ENCODE peak calls at places on chromosomes 6 and 20, in ten cellular contexts. One of them, this sample, is unnamed.

GRCh38 chr20:35490736-35491181 is 35.4 kb downstream of the CEP250 start:
- DNase-seq in amniotic stem cell: no peak
- DNase-seq in NCI-H1048: no peak
- DNase-seq in left cardiac atrium: no peak
- DNase-seq in Peyer's patch: peak
- DNase-seq in suprapubic skin: no peak
- DNase-seq in GF-D8: peak
- DNase-seq in fibroblast of the conjunctiva: no peak
- DNase-seq in nucleus accumbens: no peak
- DNase-seq in GM10248: peak
- DNase-seq in this sample: no peak

GRCh38 chr6:152167639-152168603 is 360.4 kb downstream of the ESR1 start:
- DNase-seq in GF-D8: no peak
- DNase-seq in left cardiac atrium: no peak
- DNase-seq in suprapubic skin: no peak
- DNase-seq in nucleus accumbens: no peak
- DNase-seq in Peyer's patch: no peak
- DNase-seq in NCI-H1048: no peak
- DNase-seq in GM10248: no peak
- DNase-seq in amniotic stem cell: no peak
- DNase-seq in fibroblast of the conjunctiva: no peak
- DNase-seq in this sample: no peak

GRCh38 chr6:34465551-34466241 is at the start of gene PACSIN1:
- DNase-seq in GF-D8: no peak
- DNase-seq in fibroblast of the conjunctiva: no peak
- DNase-seq in NCI-H1048: no peak
- DNase-seq in GM10248: no peak
- DNase-seq in suprapubic skin: no peak
- DNase-seq in amniotic stem cell: no peak
- DNase-seq in nucleus accumbens: peak
- DNase-seq in Peyer's patch: peak
- DNase-seq in left cardiac atrium: no peak
- DNase-seq in this sample: no peak

GRCh38 chr6:43705996-43706395 is 18.4 kb upstream of the MRPS18A start:
- DNase-seq in NCI-H1048: no peak
- DNase-seq in nucleus accumbens: no peak
- DNase-seq in amniotic stem cell: no peak
- DNase-seq in GM10248: no peak
- DNase-seq in Peyer's patch: peak
- DNase-seq in suprapubic skin: no peak
- DNase-seq in fibroblast of the conjunctiva: no peak
- DNase-seq in left cardiac atrium: no peak
- DNase-seq in GF-D8: peak
- DNase-seq in this sample: no peak

GRCh38 chr6:9126845-9127560 is 691.7 kb upstream of the SLC35B3 start:
- DNase-seq in NCI-H1048: no peak
- DNase-seq in GF-D8: no peak
- DNase-seq in nucleus accumbens: no peak
- DNase-seq in Peyer's patch: no peak
- DNase-seq in fibroblast of the conjunctiva: peak
- DNase-seq in amniotic stem cell: peak
- DNase-seq in left cardiac atrium: no peak
- DNase-seq in suprapubic skin: no peak
- DNase-seq in GM10248: no peak
- DNase-seq in this sample: no peak

GRCh38 chr20:23084845-23085355 is 1.2 kb downstream of the CD93 start:
- DNase-seq in fibroblast of the conjunctiva: no peak
- DNase-seq in nucleus accumbens: no peak
- DNase-seq in GF-D8: no peak
- DNase-seq in Peyer's patch: no peak
- DNase-seq in amniotic stem cell: no peak
- DNase-seq in suprapubic skin: no peak
- DNase-seq in GM10248: no peak
- DNase-seq in NCI-H1048: no peak
- DNase-seq in left cardiac atrium: peak
- DNase-seq in this sample: no peak

GRCh38 chr6:82861121-82861520 is 204.5 kb downstream of the UBE3D start:
- DNase-seq in left cardiac atrium: no peak
- DNase-seq in fibroblast of the conjunctiva: no peak
- DNase-seq in Peyer's patch: no peak
- DNase-seq in nucleus accumbens: no peak
- DNase-seq in amniotic stem cell: no peak
- DNase-seq in suprapubic skin: no peak
- DNase-seq in GM10248: no peak
- DNase-seq in NCI-H1048: no peak
- DNase-seq in GF-D8: no peak
- DNase-seq in this sample: no peak

GRCh38 chr20:11234181-11234969 is 560.6 kb upstream of the JAG1 start:
- DNase-seq in fibroblast of the conjunctiva: no peak
- DNase-seq in left cardiac atrium: no peak
- DNase-seq in amniotic stem cell: no peak
- DNase-seq in GM10248: peak
- DNase-seq in nucleus accumbens: no peak
- DNase-seq in suprapubic skin: no peak
- DNase-seq in Peyer's patch: no peak
- DNase-seq in NCI-H1048: no peak
- DNase-seq in GF-D8: no peak
- DNase-seq in this sample: no peak

GRCh38 chr20:10909803-10910202 is 236.0 kb upstream of the JAG1 start:
- DNase-seq in fibroblast of the conjunctiva: no peak
- DNase-seq in suprapubic skin: no peak
- DNase-seq in Peyer's patch: no peak
- DNase-seq in nucleus accumbens: no peak
- DNase-seq in left cardiac atrium: no peak
- DNase-seq in NCI-H1048: no peak
- DNase-seq in GM10248: no peak
- DNase-seq in amniotic stem cell: no peak
- DNase-seq in GF-D8: no peak
- DNase-seq in this sample: no peak

GRCh38 chr6:145633981-145634627 is 101.2 kb downstream of the EPM2A start:
- DNase-seq in Peyer's patch: peak
- DNase-seq in left cardiac atrium: peak
- DNase-seq in GF-D8: peak
- DNase-seq in NCI-H1048: peak
- DNase-seq in suprapubic skin: peak
- DNase-seq in fibroblast of the conjunctiva: peak
- DNase-seq in amniotic stem cell: peak
- DNase-seq in nucleus accumbens: peak
- DNase-seq in GM10248: peak
- DNase-seq in this sample: peak

GRCh38 chr6:46849361-46849690 is 56.1 kb downstream of the MEP1A start:
- DNase-seq in nucleus accumbens: no peak
- DNase-seq in GM10248: no peak
- DNase-seq in amniotic stem cell: no peak
- DNase-seq in NCI-H1048: no peak
- DNase-seq in Peyer's patch: no peak
- DNase-seq in fibroblast of the conjunctiva: no peak
- DNase-seq in GF-D8: no peak
- DNase-seq in left cardiac atrium: no peak
- DNase-seq in suprapubic skin: no peak
- DNase-seq in this sample: no peak

GRCh38 chr6:15026832-15027231 is 219.0 kb upstream of the JARID2 start:
- DNase-seq in GM10248: no peak
- DNase-seq in Peyer's patch: no peak
- DNase-seq in fibroblast of the conjunctiva: peak
- DNase-seq in GF-D8: no peak
- DNase-seq in left cardiac atrium: peak
- DNase-seq in suprapubic skin: no peak
- DNase-seq in nucleus accumbens: no peak
- DNase-seq in NCI-H1048: no peak
- DNase-seq in amniotic stem cell: peak
- DNase-seq in this sample: no peak

GRCh38 chr6:24690561-24690960 is 23.7 kb downstream of the ACOT13 start:
- DNase-seq in GF-D8: no peak
- DNase-seq in Peyer's patch: no peak
- DNase-seq in nucleus accumbens: no peak
- DNase-seq in NCI-H1048: no peak
- DNase-seq in fibroblast of the conjunctiva: no peak
- DNase-seq in amniotic stem cell: no peak
- DNase-seq in left cardiac atrium: no peak
- DNase-seq in suprapubic skin: no peak
- DNase-seq in GM10248: no peak
- DNase-seq in this sample: no peak

GRCh38 chr20:14928083-14928482 is 590.7 kb upstream of the FLRT3 start:
- DNase-seq in nucleus accumbens: no peak
- DNase-seq in suprapubic skin: no peak
- DNase-seq in left cardiac atrium: no peak
- DNase-seq in GF-D8: no peak
- DNase-seq in Peyer's patch: no peak
- DNase-seq in fibroblast of the conjunctiva: no peak
- DNase-seq in amniotic stem cell: no peak
- DNase-seq in GM10248: no peak
- DNase-seq in NCI-H1048: no peak
- DNase-seq in this sample: no peak

GRCh38 chr20:25361287-25361683 is 29.4 kb downstream of the ABHD12 start:
- DNase-seq in GM10248: no peak
- DNase-seq in left cardiac atrium: no peak
- DNase-seq in NCI-H1048: no peak
- DNase-seq in amniotic stem cell: no peak
- DNase-seq in GF-D8: no peak
- DNase-seq in fibroblast of the conjunctiva: no peak
- DNase-seq in Peyer's patch: no peak
- DNase-seq in suprapubic skin: no peak
- DNase-seq in nucleus accumbens: no peak
- DNase-seq in this sample: no peak

GRCh38 chr20:53598140-53599038 is 4.8 kb upstream of the ZNF217 start:
- DNase-seq in fibroblast of the conjunctiva: no peak
- DNase-seq in Peyer's patch: peak
- DNase-seq in NCI-H1048: no peak
- DNase-seq in GM10248: no peak
- DNase-seq in nucleus accumbens: no peak
- DNase-seq in amniotic stem cell: no peak
- DNase-seq in GF-D8: no peak
- DNase-seq in suprapubic skin: peak
- DNase-seq in left cardiac atrium: peak
- DNase-seq in this sample: peak

GRCh38 chr20:43825635-43826034 is 89.0 kb upstream of the TOX2 start:
- DNase-seq in nucleus accumbens: no peak
- DNase-seq in suprapubic skin: no peak
- DNase-seq in GF-D8: no peak
- DNase-seq in fibroblast of the conjunctiva: no peak
- DNase-seq in left cardiac atrium: no peak
- DNase-seq in GM10248: no peak
- DNase-seq in amniotic stem cell: no peak
- DNase-seq in NCI-H1048: no peak
- DNase-seq in Peyer's patch: peak
- DNase-seq in this sample: no peak

GRCh38 chr6:31631209-31631608 is 10.7 kb downstream of the PRRC2A start:
- DNase-seq in nucleus accumbens: no peak
- DNase-seq in NCI-H1048: no peak
- DNase-seq in Peyer's patch: no peak
- DNase-seq in left cardiac atrium: no peak
- DNase-seq in amniotic stem cell: no peak
- DNase-seq in GM10248: no peak
- DNase-seq in suprapubic skin: no peak
- DNase-seq in fibroblast of the conjunctiva: no peak
- DNase-seq in GF-D8: no peak
- DNase-seq in this sample: no peak

GRCh38 chr20:48769111-48769879 is 58.5 kb downstream of the PREX1 start:
- DNase-seq in nucleus accumbens: no peak
- DNase-seq in left cardiac atrium: no peak
- DNase-seq in GM10248: peak
- DNase-seq in NCI-H1048: no peak
- DNase-seq in fibroblast of the conjunctiva: no peak
- DNase-seq in amniotic stem cell: no peak
- DNase-seq in suprapubic skin: peak
- DNase-seq in GF-D8: no peak
- DNase-seq in Peyer's patch: no peak
- DNase-seq in this sample: no peak

GRCh38 chr6:42210551-42210950 is 7.1 kb downstream of the MRPS10 start:
- DNase-seq in fibroblast of the conjunctiva: no peak
- DNase-seq in GF-D8: no peak
- DNase-seq in GM10248: no peak
- DNase-seq in NCI-H1048: no peak
- DNase-seq in left cardiac atrium: no peak
- DNase-seq in nucleus accumbens: no peak
- DNase-seq in amniotic stem cell: no peak
- DNase-seq in Peyer's patch: no peak
- DNase-seq in suprapubic skin: no peak
- DNase-seq in this sample: no peak

GRCh38 chr6:133805876-133806275 is 83.0 kb upstream of the TCF21 start:
- DNase-seq in nucleus accumbens: no peak
- DNase-seq in suprapubic skin: no peak
- DNase-seq in GF-D8: no peak
- DNase-seq in GM10248: no peak
- DNase-seq in fibroblast of the conjunctiva: no peak
- DNase-seq in NCI-H1048: no peak
- DNase-seq in Peyer's patch: no peak
- DNase-seq in amniotic stem cell: no peak
- DNase-seq in left cardiac atrium: no peak
- DNase-seq in this sample: no peak

GRCh38 chr6:20085817-20086216 is 126.5 kb downstream of the MBOAT1 start:
- DNase-seq in GF-D8: no peak
- DNase-seq in nucleus accumbens: no peak
- DNase-seq in amniotic stem cell: no peak
- DNase-seq in NCI-H1048: no peak
- DNase-seq in left cardiac atrium: no peak
- DNase-seq in suprapubic skin: no peak
- DNase-seq in fibroblast of the conjunctiva: no peak
- DNase-seq in GM10248: no peak
- DNase-seq in Peyer's patch: no peak
- DNase-seq in this sample: no peak

GRCh38 chr20:58709013-58709702 is 16.6 kb downstream of the NPEPL1 start:
- DNase-seq in Peyer's patch: peak
- DNase-seq in GM10248: no peak
- DNase-seq in nucleus accumbens: no peak
- DNase-seq in amniotic stem cell: no peak
- DNase-seq in fibroblast of the conjunctiva: no peak
- DNase-seq in NCI-H1048: no peak
- DNase-seq in suprapubic skin: peak
- DNase-seq in left cardiac atrium: peak
- DNase-seq in GF-D8: no peak
- DNase-seq in this sample: no peak

GRCh38 chr20:62191781-62192559 is 9.1 kb downstream of the MTG2 start:
- DNase-seq in Peyer's patch: no peak
- DNase-seq in nucleus accumbens: no peak
- DNase-seq in left cardiac atrium: no peak
- DNase-seq in NCI-H1048: no peak
- DNase-seq in amniotic stem cell: no peak
- DNase-seq in suprapubic skin: no peak
- DNase-seq in fibroblast of the conjunctiva: no peak
- DNase-seq in GM10248: no peak
- DNase-seq in GF-D8: no peak
- DNase-seq in this sample: no peak

GRCh38 chr6:158358450-158359077 is 46.3 kb downstream of the TULP4 start:
- DNase-seq in Peyer's patch: no peak
- DNase-seq in fibroblast of the conjunctiva: no peak
- DNase-seq in nucleus accumbens: no peak
- DNase-seq in amniotic stem cell: no peak
- DNase-seq in GF-D8: no peak
- DNase-seq in suprapubic skin: no peak
- DNase-seq in GM10248: no peak
- DNase-seq in NCI-H1048: no peak
- DNase-seq in left cardiac atrium: no peak
- DNase-seq in this sample: no peak

GRCh38 chr6:43730634-43731033 is 39.4 kb upstream of the VEGFA start:
- DNase-seq in GF-D8: no peak
- DNase-seq in suprapubic skin: no peak
- DNase-seq in GM10248: no peak
- DNase-seq in left cardiac atrium: no peak
- DNase-seq in Peyer's patch: no peak
- DNase-seq in amniotic stem cell: no peak
- DNase-seq in fibroblast of the conjunctiva: no peak
- DNase-seq in nucleus accumbens: no peak
- DNase-seq in NCI-H1048: no peak
- DNase-seq in this sample: no peak

GRCh38 chr6:113564401-113565161 is 292.6 kb upstream of the MARCKS start:
- DNase-seq in nucleus accumbens: peak
- DNase-seq in GM10248: no peak
- DNase-seq in fibroblast of the conjunctiva: peak
- DNase-seq in Peyer's patch: peak
- DNase-seq in NCI-H1048: no peak
- DNase-seq in left cardiac atrium: peak
- DNase-seq in suprapubic skin: peak
- DNase-seq in GF-D8: no peak
- DNase-seq in amniotic stem cell: peak
- DNase-seq in this sample: peak

This sample was measured in lower leg skin.